ENCODE peak calls at places on chromosomes 12 and 14, in seven cellular contexts. V, U, J, W, K, T and B are unnamed samples.

GRCh38 chr14:79404874-79405273 is 806.4 kb downstream of the DIO2 start:
- DNase-seq in V (peak; percentile 47), U (no peak), J (no peak), W (no peak), K (no peak), T (no peak), B (no peak)

GRCh38 chr14:37422748-37423147 is 172.3 kb downstream of the FOXA1 start:
- DNase-seq in V (no peak), U (no peak), J (no peak), W (no peak), K (no peak), T (no peak), B (no peak)

GRCh38 chr14:50892255-50892654 is 20.4 kb downstream of the ABHD12B start:
- DNase-seq in V (no peak), U (no peak), J (no peak), W (no peak), K (no peak), T (no peak), B (no peak)

GRCh38 chr12:116331876-116332275 is 54.4 kb upstream of the MED13L start:
- DNase-seq in V (no peak), U (no peak), J (no peak), W (no peak), K (no peak), T (no peak), B (no peak)

GRCh38 chr12:9758119-9758518 is 2.6 kb downstream of the CD69 start:
- DNase-seq in V (no peak), U (no peak), J (no peak), W (no peak), K (no peak), T (no peak), B (no peak)

GRCh38 chr14:88481794-88482193 is 73.0 kb downstream of the PTPN21 start:
- DNase-seq in V (peak; percentile 55), U (no peak), J (no peak), W (no peak), K (no peak), T (no peak), B (no peak)

GRCh38 chr12:123089631-123090353 is 61.1 kb downstream of the PITPNM2 start:
- DNase-seq in V (peak; percentile 95), U (no peak), J (peak; percentile 65), W (no peak), K (peak; percentile 61), T (no peak), B (peak; percentile 99)

GRCh38 chr12:13530966-13531365 is 334.4 kb downstream of the EMP1 start:
- DNase-seq in V (no peak), U (no peak), J (no peak), W (no peak), K (no peak), T (no peak), B (no peak)

GRCh38 chr14:96792581-96792980 is 4.6 kb upstream of the VRK1 start:
- DNase-seq in V (no peak), U (no peak), J (no peak), W (no peak), K (no peak), T (no peak), B (no peak)

GRCh38 chr12:109736552-109737108 is 23.0 kb downstream of the FAM222A start:
- DNase-seq in V (peak; percentile 69), U (no peak), J (peak; percentile 38), W (peak; percentile 71), K (peak; percentile 80), T (no peak), B (peak; percentile 42)

GRCh38 chr14:101442451-101442850 is 118.8 kb upstream of the DIO3 start:
- DNase-seq in V (no peak), U (no peak), J (no peak), W (no peak), K (no peak), T (peak; percentile 55), B (peak; percentile 71)

GRCh38 chr14:73235531-73236155 is 1.7 kb upstream of the PAPLN start:
- DNase-seq in V (peak; percentile 81), U (no peak), J (no peak), W (no peak), K (no peak), T (no peak), B (peak; percentile 43)

GRCh38 chr14:52219488-52220084 is 47.9 kb upstream of the PTGDR start:
- DNase-seq in V (no peak), U (no peak), J (peak; percentile 47), W (no peak), K (no peak), T (no peak), B (no peak)

GRCh38 chr14:58772814-58773620 is 135.3 kb downstream of the DACT1 start:
- DNase-seq in V (peak; percentile 71), U (no peak), J (no peak), W (no peak), K (no peak), T (no peak), B (peak; percentile 27)

GRCh38 chr12:127334324-127334723 is 932.6 kb upstream of the TMEM132C start:
- DNase-seq in V (no peak), U (no peak), J (no peak), W (no peak), K (no peak), T (no peak), B (no peak)

GRCh38 chr12:107145397-107145796 is 52.0 kb upstream of the CRY1 start:
- DNase-seq in V (no peak), U (no peak), J (no peak), W (no peak), K (no peak), T (no peak), B (peak; percentile 66)

GRCh38 chr14:76762617-76763361 is 1.5 kb downstream of the VASH1 start:
- DNase-seq in V (no peak), U (no peak), J (peak; percentile 21), W (no peak), K (no peak), T (no peak), B (no peak)

GRCh38 chr12:130281157-130281799 is 56.4 kb upstream of the PIWIL1 start:
- DNase-seq in V (no peak), U (no peak), J (peak; percentile 27), W (peak; percentile 63), K (peak; percentile 65), T (peak; percentile 23), B (no peak)

GRCh38 chr12:124380793-124381453 is 86.0 kb downstream of the RFLNA start:
- DNase-seq in V (no peak), U (no peak), J (no peak), W (no peak), K (no peak), T (no peak), B (no peak)

GRCh38 chr14:96080571-96080970 is 41.4 kb downstream of the C14orf132 start:
- DNase-seq in V (no peak), U (no peak), J (no peak), W (no peak), K (no peak), T (no peak), B (no peak)

GRCh38 chr12:120588948-120589930 is 8.0 kb upstream of the POP5 start:
- DNase-seq in V (no peak), U (no peak), J (no peak), W (no peak), K (no peak), T (no peak), B (no peak)

GRCh38 chr12:52971701-52972329 is 22.9 kb downstream of the KRT18 start:
- DNase-seq in V (peak; percentile 88), U (no peak), J (no peak), W (no peak), K (no peak), T (no peak), B (peak; percentile 63)

GRCh38 chr14:75822522-75823288 is 159.1 kb downstream of the TGFB3 start:
- DNase-seq in V (peak; percentile 92), U (no peak), J (no peak), W (no peak), K (no peak), T (no peak), B (peak; percentile 83)

GRCh38 chr14:73879027-73879426 is 7.6 kb upstream of the ZNF410 start:
- DNase-seq in V (peak; percentile 35), U (no peak), J (no peak), W (no peak), K (no peak), T (no peak), B (peak; percentile 44)

GRCh38 chr12:81758421-81759214 is 532 bp downstream of the PPFIA2 start:
- DNase-seq in V (peak; percentile 41), U (no peak), J (no peak), W (peak; percentile 32), K (no peak), T (no peak), B (peak; percentile 55)

GRCh38 chr12:10641735-10642500 is 28.5 kb upstream of the MAGOHB start:
- DNase-seq in V (peak; percentile 71), U (no peak), J (no peak), W (no peak), K (no peak), T (no peak), B (peak; percentile 56)

GRCh38 chr14:32940066-32940651 is 1.5 kb downstream of the NPAS3 start:
- DNase-seq in V (peak; percentile 66), U (peak; percentile 6), J (peak; percentile 21), W (no peak), K (no peak), T (no peak), B (peak; percentile 69)

GRCh38 chr14:100416921-100417451 is 93.8 kb downstream of the SLC25A47 start:
- DNase-seq in V (peak; percentile 33), U (no peak), J (no peak), W (no peak), K (no peak), T (no peak), B (peak; percentile 87)

GRCh38 chr14:49249022-49249421 is 337.2 kb downstream of the RPS29 start:
- DNase-seq in V (no peak), U (no peak), J (no peak), W (no peak), K (no peak), T (no peak), B (peak; percentile 42)

GRCh38 chr12:15584366-15585041 is 204.7 kb downstream of the EPS8 start:
- DNase-seq in V (peak; percentile 94), U (peak; percentile 24), J (peak; percentile 29), W (no peak), K (no peak), T (no peak), B (peak; percentile 90)

GRCh38 chr12:19194963-19195362 is 65.4 kb downstream of the PLEKHA5 start:
- DNase-seq in V (no peak), U (no peak), J (no peak), W (no peak), K (no peak), T (no peak), B (no peak)